ENCODE peak calls at places on chromosome 15, in six cellular contexts. K is uterus, I is Caco-2, W is HFF-Myc, S is fibroblast of pulmonary artery, P is type B pancreatic cell. Z is an unnamed sample.

GRCh38 chr15:71957026-71957425 is 146.7 kb downstream of the NR2E3 start:
- DNase-seq in K (no peak), I (no peak), W (no peak), S (no peak), P (no peak), Z (no peak)

GRCh38 chr15:96606617-96607016 is 276.1 kb downstream of the NR2F2 start:
- DNase-seq in K (no peak), I (no peak), W (no peak), S (no peak), P (no peak), Z (no peak)

GRCh38 chr15:72205273-72205672 is 7.7 kb upstream of the GRAMD2A start:
- DNase-seq in K (no peak), I (no peak), W (no peak), S (no peak), P (no peak), Z (no peak)

GRCh38 chr15:49428392-49429095 is 5.5 kb downstream of the FGF7 start:
- DNase-seq in K (no peak), I (no peak), W (no peak), S (peak; percentile 55), P (no peak), Z (no peak)

GRCh38 chr15:59268199-59268979 is 61.7 kb downstream of the LDHAL6B start:
- DNase-seq in K (no peak), I (no peak), W (peak; percentile 6), S (no peak), P (no peak), Z (no peak)

GRCh38 chr15:68578960-68579935 is at the start of gene CORO2B:
- DNase-seq in K (peak; percentile 61), I (no peak), W (no peak), S (peak; percentile 50), P (no peak), Z (peak; percentile 49)

GRCh38 chr15:29032229-29032625 is 146.5 kb downstream of the APBA2 start:
- DNase-seq in K (no peak), I (no peak), W (no peak), S (no peak), P (no peak), Z (no peak)

GRCh38 chr15:74265046-74265639 is 29.0 kb downstream of the CCDC33 start:
- DNase-seq in K (no peak), I (no peak), W (no peak), S (peak; percentile 48), P (no peak), Z (peak; percentile 39)

GRCh38 chr15:86595741-86596140 is 516.1 kb downstream of the AGBL1 start:
- DNase-seq in K (no peak), I (no peak), W (no peak), S (no peak), P (no peak), Z (no peak)

GRCh38 chr15:92922405-92923002 is 22.4 kb downstream of the CHD2 start:
- DNase-seq in K (no peak), I (no peak), W (no peak), S (no peak), P (no peak), Z (peak; percentile 32)

GRCh38 chr15:91047545-91048199 is 25.3 kb upstream of the VPS33B start:
- DNase-seq in K (no peak), I (no peak), W (peak; percentile 10), S (no peak), P (no peak), Z (no peak)

GRCh38 chr15:69624816-69625215 is 172.2 kb downstream of the RPLP1 start:
- DNase-seq in K (no peak), I (no peak), W (no peak), S (no peak), P (no peak), Z (no peak)

GRCh38 chr15:31303434-31304073 is 23.1 kb upstream of the KLF13 start:
- DNase-seq in K (no peak), I (no peak), W (no peak), S (no peak), P (peak; percentile 62), Z (no peak)

GRCh38 chr15:83200162-83200561 is 7.5 kb downstream of the HDGFL3 start:
- DNase-seq in K (no peak), I (no peak), W (no peak), S (peak; percentile 39), P (no peak), Z (no peak)

GRCh38 chr15:95442107-95442719 is 888.3 kb upstream of the NR2F2 start:
- DNase-seq in K (peak; percentile 24), I (no peak), W (no peak), S (no peak), P (no peak), Z (no peak)

GRCh38 chr15:91975241-91975978 is 121.9 kb downstream of the SLCO3A1 start:
- DNase-seq in K (no peak), I (peak; percentile 41), W (no peak), S (no peak), P (no peak), Z (no peak)

GRCh38 chr15:59792359-59792758 is 103.2 kb upstream of the BNIP2 start:
- DNase-seq in K (no peak), I (no peak), W (no peak), S (no peak), P (no peak), Z (no peak)

GRCh38 chr15:85473455-85473854 is 93.1 kb downstream of the AKAP13 start:
- DNase-seq in K (no peak), I (no peak), W (no peak), S (peak; percentile 50), P (no peak), Z (no peak)

GRCh38 chr15:37682304-37682703 is 252.1 kb upstream of the TMCO5A start:
- DNase-seq in K (no peak), I (no peak), W (no peak), S (peak; percentile 33), P (no peak), Z (no peak)
- TF ChIP-seq CTCF in K (no peak), I (peak; percentile 27), W (peak; percentile 28), S (peak; percentile 34), P (peak; percentile 42), Z (no peak)

GRCh38 chr15:23035964-23036566 is 3.3 kb downstream of the TUBGCP5 start:
- DNase-seq in K (no peak), I (peak; percentile 70), W (peak; percentile 61), S (peak; percentile 65), P (no peak), Z (peak; percentile 56)

GRCh38 chr15:23039917-23040281 is 530 bp upstream of the TUBGCP5 start:
- DNase-seq in K (no peak), I (peak; percentile 54), W (no peak), S (no peak), P (no peak), Z (no peak)

GRCh38 chr15:23038741-23039150 is 623 bp downstream of the TUBGCP5 start:
- DNase-seq in K (no peak), I (no peak), W (no peak), S (peak; percentile 64), P (no peak), Z (no peak)

GRCh38 chr15:23033979-23034378 is 5.4 kb downstream of the TUBGCP5 start:
- DNase-seq in K (no peak), I (peak; percentile 59), W (no peak), S (no peak), P (no peak), Z (no peak)

DNA sequence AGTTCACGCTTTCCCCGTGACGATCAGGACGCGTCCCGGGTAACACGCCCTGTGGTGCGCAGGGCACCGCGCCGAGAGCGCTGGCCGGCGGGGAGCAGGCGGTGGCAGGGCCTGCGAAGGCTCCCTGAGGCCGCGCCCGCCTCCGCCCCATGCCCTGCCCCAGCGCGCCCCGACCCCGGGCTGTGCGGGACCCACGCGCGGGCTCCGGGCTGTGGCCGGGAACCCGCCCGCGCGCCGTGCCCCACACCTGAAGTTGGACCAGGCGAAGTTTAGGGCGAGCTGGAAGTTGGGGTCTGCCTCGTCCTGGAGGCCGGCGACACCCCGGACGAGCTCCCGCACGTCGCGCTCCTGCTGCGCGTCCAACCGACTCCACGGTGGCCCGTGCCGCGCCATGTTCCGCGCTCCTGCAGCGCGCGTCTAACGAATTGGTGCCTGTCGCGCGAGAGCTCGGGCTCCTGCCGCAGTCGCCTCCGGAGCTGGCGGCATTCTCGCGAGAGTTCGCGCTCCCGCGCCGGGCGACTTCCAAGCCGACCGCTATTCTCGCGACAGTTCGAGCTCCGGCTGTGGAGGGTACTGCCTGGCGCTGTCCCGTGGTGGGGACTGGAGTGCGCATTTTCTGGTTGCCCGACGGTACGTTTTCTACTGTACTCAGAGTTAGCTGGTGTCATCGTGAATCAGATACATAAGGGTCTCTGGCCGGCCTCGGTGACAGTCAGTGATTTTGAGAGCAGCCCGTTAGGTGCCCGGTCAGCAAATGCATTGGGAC is at the start of gene TUBGCP5:
- DNase-seq in K (peak; percentile 96), I (peak; percentile 99), W (peak; percentile 92), S (peak; percentile 99), P (peak; percentile 99), Z (peak; percentile 98)
- TF ChIP-seq CTCF in K (peak; percentile 30), I (peak; percentile 44), W (no peak), S (peak; percentile 46), P (peak; percentile 69), Z (peak; percentile 5)

DNA sequence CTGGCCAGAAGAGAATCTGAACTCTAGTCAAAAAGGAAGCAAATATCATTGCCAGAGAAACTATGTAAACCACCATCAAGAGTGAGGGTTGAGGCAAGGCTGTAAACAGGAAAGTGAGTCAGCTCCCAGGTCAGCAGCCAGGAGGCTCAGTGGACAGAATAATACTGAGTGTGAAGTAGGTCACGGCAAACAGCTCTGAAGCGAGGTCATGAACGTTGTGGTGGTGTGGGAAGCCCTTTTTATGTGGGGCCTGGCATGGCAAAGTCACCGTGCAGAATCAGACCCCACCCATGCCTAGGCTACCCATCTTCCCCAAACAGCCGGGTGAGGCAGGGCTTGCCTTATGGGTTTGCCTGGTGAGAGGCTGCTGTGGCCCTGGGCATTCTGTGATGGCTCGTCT is 43.9 kb downstream of the THBS1 start:
- DNase-seq in K (peak; percentile 64), I (no peak), W (peak; percentile 87), S (peak; percentile 93), P (no peak), Z (peak; percentile 28)
- TF ChIP-seq CTCF in K (no peak), I (no peak), W (no peak), S (no peak), P (no peak), Z (no peak)

GRCh38 chr15:67240235-67241131 is 14.0 kb downstream of the AAGAB start:
- DNase-seq in K (no peak), I (no peak), W (no peak), S (no peak), P (no peak), Z (peak; percentile 17)
- TF ChIP-seq CTCF in K (no peak), I (peak; percentile 37), W (peak; percentile 9), S (peak; percentile 14), P (peak; percentile 24), Z (peak; percentile 52)

GRCh38 chr15:42385206-42385979 is 26.1 kb downstream of the CAPN3 start:
- DNase-seq in K (no peak), I (peak; percentile 59), W (no peak), S (peak; percentile 75), P (no peak), Z (peak; percentile 52)
- TF ChIP-seq CTCF in K (no peak), I (peak; percentile 76), W (peak; percentile 87), S (peak; percentile 95), P (peak; percentile 78), Z (peak; percentile 39)